ENCODE peak calls at places on chromosomes 7 and 10, in eight cellular contexts. M, G, O, P, C, X, D and W are unnamed samples.
A peak's percentile ranks its signal among the peaks of the same experiment; 100 is the strongest.

GRCh38 chr10:51892965-51893658 is 193.7 kb upstream of the CSTF2T start:
- DNase-seq in X (no peak), O (no peak), M (peak; percentile 16), G (no peak), D (no peak), P (no peak), C (no peak), W (no peak)

GRCh38 chr10:96747734-96748550 is 27.6 kb upstream of the PIK3AP1 start:
- DNase-seq in X (no peak), O (no peak), C (no peak), D (no peak), G (no peak), P (peak; percentile 85), M (no peak), W (no peak)

GRCh38 chr10:115975031-115975430 is 298.0 kb downstream of the GFRA1 start:
- DNase-seq in P (no peak), X (no peak), D (no peak), C (no peak), M (no peak), O (no peak), G (no peak), W (no peak)

GRCh38 chr7:36208406-36208805 is 55.4 kb downstream of the EEPD1 start:
- DNase-seq in G (no peak), P (no peak), D (peak; percentile 54), X (no peak), M (peak; percentile 6), O (no peak), C (no peak), W (no peak)

GRCh38 chr7:131610007-131610406 is 53.6 kb upstream of the PODXL start:
- DNase-seq in D (no peak), O (no peak), G (no peak), X (no peak), M (no peak), C (no peak), P (no peak), W (no peak)

GRCh38 chr10:79243211-79244067 is 103.8 kb upstream of the PPIF start:
- DNase-seq in O (no peak), C (no peak), P (peak; percentile 81), G (peak; percentile 77), D (peak; percentile 51), X (peak; percentile 67), M (no peak), W (no peak)

GRCh38 chr10:5354068-5354467 is 10.7 kb upstream of the UCN3 start:
- DNase-seq in P (no peak), G (no peak), D (no peak), O (no peak), X (no peak), C (no peak), M (no peak), W (no peak)

GRCh38 chr10:71323407-71323806 is 4.3 kb downstream of the SLC29A3 start:
- DNase-seq in G (no peak), D (peak; percentile 17), P (no peak), M (peak; percentile 22), X (no peak), O (no peak), C (no peak), W (no peak)

GRCh38 chr10:71647526-71648354 is 71.8 kb downstream of the C10orf105 start:
- DNase-seq in O (no peak), G (no peak), D (no peak), X (no peak), P (no peak), C (no peak), M (no peak), W (no peak)

GRCh38 chr7:127512587-127512986 is 72.8 kb downstream of the GCC1 start:
- DNase-seq in M (no peak), P (no peak), C (no peak), X (no peak), D (no peak), G (no peak), O (no peak), W (no peak)

GRCh38 chr10:103080891-103081581 is 112.0 kb downstream of the NT5C2 start:
- DNase-seq in P (no peak), M (no peak), O (no peak), X (no peak), D (no peak), G (no peak), C (no peak), W (no peak)

GRCh38 chr10:60323171-60323570 is 66.5 kb downstream of the ANK3 start:
- DNase-seq in O (no peak), G (no peak), P (no peak), M (no peak), X (no peak), D (no peak), C (no peak), W (no peak)

GRCh38 chr10:49518982-49519578 is 19.8 kb downstream of the ERCC6 start:
- DNase-seq in C (no peak), M (peak; percentile 53), O (no peak), P (no peak), G (no peak), X (no peak), D (peak; percentile 41), W (no peak)

GRCh38 chr10:92829042-92829785 is 19.1 kb upstream of the EXOC6 start:
- DNase-seq in X (no peak), C (no peak), D (no peak), O (no peak), M (no peak), G (no peak), P (no peak), W (no peak)

GRCh38 chr7:104327963-104328307 is 468 bp upstream of the LHFPL3 start:
- DNase-seq in P (no peak), O (no peak), X (no peak), C (no peak), G (no peak), M (no peak), D (no peak), W (no peak)

GRCh38 chr7:104328308-104328969 is at the start of gene LHFPL3:
- DNase-seq in M (no peak), G (no peak), P (peak; percentile 3), D (peak; percentile 6), O (no peak), X (no peak), C (no peak), W (no peak)

GRCh38 chr7:104327534-104327933 is 869 bp upstream of the LHFPL3 start:
- DNase-seq in X (no peak), M (no peak), G (no peak), O (no peak), D (no peak), P (no peak), C (no peak), W (no peak)

GRCh38 chr7:104328970-104329825 is 795 bp downstream of the LHFPL3 start:
- DNase-seq in O (no peak), C (no peak), X (no peak), D (no peak), M (no peak), P (peak; percentile 4), G (no peak), W (no peak)
- H3K4me3 ChIP-seq in O (no peak overlapping the region), C (no peak overlapping the region), X (no peak overlapping the region), D (peak overlapping the region; percentile 7), M (peak overlapping the region; percentile 24), P (peak overlapping the region; percentile 10), G (no peak overlapping the region), W (no peak overlapping the region)

GRCh38 chr7:30450983-30451497 is 27.5 kb downstream of the NOD1 start:
- DNase-seq in D (no peak), C (no peak), O (peak; percentile 33), G (no peak), P (no peak), M (no peak), X (no peak), W (no peak)
- H3K36me3 ChIP-seq in D (peaks cover 10% of the 10 kb centered on the region), C (peaks cover 95% of the 10 kb centered on the region), O (no peaks in the 10 kb centered on the region), G (peaks cover 99% of the 10 kb centered on the region), P (peaks cover 16% of the 10 kb centered on the region), M (peaks cover 8% of the 10 kb centered on the region), X (peaks cover 84% of the 10 kb centered on the region), W (no peaks in the 10 kb centered on the region)

DNA sequence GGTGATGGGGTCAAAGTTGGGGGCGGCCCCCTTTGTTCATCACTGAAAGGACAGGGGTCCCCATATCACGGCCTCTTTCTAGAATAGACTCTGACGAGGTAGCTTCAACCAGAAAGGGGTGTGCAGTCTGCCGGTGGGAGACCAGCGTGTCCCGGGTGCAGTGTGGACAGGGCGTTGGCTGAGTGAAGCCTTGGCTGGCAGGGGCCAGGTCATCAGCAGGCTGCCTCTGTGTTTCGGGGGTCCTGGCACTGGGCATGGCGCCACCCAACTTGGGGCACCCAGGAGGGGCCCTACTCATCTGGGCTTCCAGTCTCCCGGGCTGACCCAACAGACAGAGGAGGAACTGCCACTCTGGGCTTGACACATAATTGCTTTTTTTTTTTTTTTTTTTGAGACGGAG is 3.5 kb upstream of the AMZ1 start:
- DNase-seq in D (no peak), G (no peak), P (no peak), C (no peak), O (no peak), M (no peak), X (no peak), W (no peak)
- H3K27me3 ChIP-seq in D (peaks cover 18% of the 10 kb centered on the region), G (peaks cover 46% of the 10 kb centered on the region), P (no peaks in the 10 kb centered on the region), C (peaks cover 23% of the 10 kb centered on the region), O (no peaks in the 10 kb centered on the region), M (peaks cover 6% of the 10 kb centered on the region), X (peaks cover 18% of the 10 kb centered on the region), W (peaks cover 21% of the 10 kb centered on the region)

GRCh38 chr7:151079199-151079910 is 1.3 kb downstream of the FASTK start:
- DNase-seq in G (peak; percentile 58), M (no peak), O (peak; percentile 42), D (no peak), C (no peak), X (no peak), P (no peak), W (no peak)
- H3K4me3 ChIP-seq in G (peak overlapping the region; percentile 78), M (peak overlapping the region; percentile 72), O (peak overlapping the region; percentile 78), D (peak overlapping the region; percentile 94), C (peak overlapping the region; percentile 98), X (peak overlapping the region; percentile 91), P (peak overlapping the region; percentile 94), W (peak overlapping the region; percentile 84)

DNA sequence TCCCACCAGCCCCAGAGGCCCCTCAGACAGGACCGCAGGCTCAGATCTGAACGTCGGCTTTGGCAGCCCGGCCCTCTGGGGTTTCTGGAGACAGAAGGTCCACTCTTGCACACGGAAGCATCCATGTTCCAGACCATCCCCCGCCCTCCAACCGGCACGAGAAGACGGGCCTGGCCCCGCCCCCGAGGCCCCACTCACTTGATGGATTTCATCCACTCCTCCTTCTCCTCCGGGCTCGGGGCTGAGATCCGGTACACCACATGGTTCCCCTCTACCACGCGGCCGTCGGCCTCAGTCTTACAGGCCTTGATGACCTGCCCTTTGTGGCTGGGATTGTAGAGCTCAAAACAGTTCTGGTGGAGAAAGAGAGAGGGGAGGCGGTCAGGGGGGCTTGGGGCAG is 107.3 kb downstream of the CYTH3 start:
- DNase-seq in O (no peak), G (peak; percentile 63), C (no peak), D (no peak), P (no peak), M (no peak), X (no peak), W (no peak)
- H3K36me3 ChIP-seq in O (no peaks in the 10 kb centered on the region), G (peaks cover 39% of the 10 kb centered on the region), C (peaks cover 61% of the 10 kb centered on the region), D (peaks cover 25% of the 10 kb centered on the region), P (peaks cover 1% of the 10 kb centered on the region), M (peaks cover 24% of the 10 kb centered on the region), X (peaks cover 55% of the 10 kb centered on the region), W (no peaks in the 10 kb centered on the region)